ENCODE peak calls at places on chromosome X, in seven cellular contexts. J is endothelial cell of umbilical vein, F is transverse colon, S is Panc1, C is left ventricle myocardium inferior, E is body of pancreas, D is neural progenitor cell. X is an unnamed sample.

GRCh38 chrX:28851871-28852270 is 264.6 kb downstream of the IL1RAPL1 start:
- DNase-seq in D (no peak), J (no peak), C (no peak), F (no peak), E (peak), S (no peak), X (no peak)

GRCh38 chrX:92230628-92231027 is 451.5 kb downstream of the PCDH11X start:
- DNase-seq in S (no peak), C (no peak), D (no peak), J (no peak), E (no peak), F (no peak), X (no peak)

GRCh38 chrX:152913915-152914314 is 16.0 kb downstream of the ZNF185 start:
- DNase-seq in D (no peak), F (no peak), S (no peak), E (no peak), C (no peak), J (no peak), X (no peak)

GRCh38 chrX:63434206-63434605 is 83.1 kb upstream of the SPIN4 start:
- DNase-seq in S (no peak), E (no peak), D (no peak), F (no peak), J (no peak), C (no peak), X (no peak)

GRCh38 chrX:141439651-141440050 is 144.9 kb downstream of the SPANXA1 start:
- DNase-seq in D (no peak), J (no peak), C (no peak), F (no peak), S (no peak), E (no peak), X (peak)

GRCh38 chrX:100913111-100913510 is 15.6 kb downstream of the XKRX start:
- DNase-seq in J (no peak), E (no peak), S (no peak), C (no peak), F (no peak), D (no peak), X (no peak)

GRCh38 chrX:49172280-49172780 is 632 bp downstream of the PLP2 start:
- DNase-seq in S (no peak), E (peak), F (peak), C (peak), D (no peak), J (peak), X (peak)

GRCh38 chrX:107669276-107669675 is 41.0 kb downstream of the PRPS1 start:
- DNase-seq in J (no peak), S (no peak), C (no peak), F (no peak), E (no peak), D (no peak), X (no peak)

GRCh38 chrX:63922221-63922620 is 137.2 kb upstream of the ARHGEF9 start:
- DNase-seq in J (no peak), D (no peak), S (no peak), F (no peak), C (no peak), E (no peak), X (no peak)

GRCh38 chrX:39855748-39856129 is 242.0 kb downstream of the BCOR start:
- DNase-seq in J (peak), E (no peak), S (no peak), C (no peak), F (peak), D (no peak), X (no peak)

GRCh38 chrX:136823175-136823574 is 42.4 kb upstream of the ARHGEF6 start:
- DNase-seq in D (no peak), F (no peak), E (no peak), J (no peak), C (no peak), S (peak), X (no peak)

GRCh38 chrX:9746148-9746880 is 19.3 kb downstream of the GPR143 start:
- DNase-seq in D (peak), S (no peak), C (no peak), J (peak), F (no peak), E (no peak), X (no peak)

GRCh38 chrX:151711154-151711553 is 4.7 kb upstream of the FATE1 start:
- DNase-seq in J (no peak), F (no peak), S (no peak), E (no peak), C (no peak), D (no peak), X (no peak)

GRCh38 chrX:46559062-46559461 is 13.8 kb upstream of the ZNF674 start:
- DNase-seq in J (no peak), S (no peak), E (no peak), F (no peak), D (no peak), C (peak), X (peak)

GRCh38 chrX:98956014-98956413 is 1454.1 kb downstream of the PCDH19 start:
- DNase-seq in D (peak), S (no peak), C (no peak), E (no peak), F (no peak), J (no peak), X (no peak)

GRCh38 chrX:63959975-63960374 is 175.0 kb upstream of the ARHGEF9 start:
- DNase-seq in J (no peak), C (no peak), F (no peak), D (peak), E (no peak), S (no peak), X (peak)

GRCh38 chrX:143437439-143437838 is 79.8 kb downstream of the SPANXN3 start:
- DNase-seq in E (no peak), D (peak), F (no peak), C (no peak), S (no peak), J (no peak), X (peak)

GRCh38 chrX:124194903-124195302 is 137.6 kb upstream of the TEX13D start:
- DNase-seq in F (no peak), E (no peak), D (no peak), J (no peak), C (no peak), S (no peak), X (no peak)

GRCh38 chrX:30957753-30958152 is 68.7 kb upstream of the TAB3 start:
- DNase-seq in S (no peak), D (no peak), F (no peak), C (no peak), J (no peak), E (no peak), X (peak)

GRCh38 chrX:12949927-12950656 is 24.8 kb upstream of the TMSB4X start:
- DNase-seq in C (peak), D (no peak), E (peak), S (no peak), J (peak), F (peak), X (peak)

GRCh38 chrX:35726176-35726575 is 72.0 kb upstream of the MAGEB16 start:
- DNase-seq in S (no peak), E (peak), J (peak), F (no peak), D (no peak), C (no peak), X (peak)
- TF ChIP-seq CTCF in S (peak), E (peak), J (peak), F (no peak), D (peak), C (no peak), X (peak)

GRCh38 chrX:72584165-72584564 is 11.5 kb upstream of the HDAC8 start:
- DNase-seq in S (no peak), F (no peak), D (no peak), C (no peak), J (no peak), E (no peak), X (no peak)
- H3K4me3 ChIP-seq in S (no peak), F (no peak), D (no peak), C (no peak), J (no peak), E (no peak), X (no peak)

DNA sequence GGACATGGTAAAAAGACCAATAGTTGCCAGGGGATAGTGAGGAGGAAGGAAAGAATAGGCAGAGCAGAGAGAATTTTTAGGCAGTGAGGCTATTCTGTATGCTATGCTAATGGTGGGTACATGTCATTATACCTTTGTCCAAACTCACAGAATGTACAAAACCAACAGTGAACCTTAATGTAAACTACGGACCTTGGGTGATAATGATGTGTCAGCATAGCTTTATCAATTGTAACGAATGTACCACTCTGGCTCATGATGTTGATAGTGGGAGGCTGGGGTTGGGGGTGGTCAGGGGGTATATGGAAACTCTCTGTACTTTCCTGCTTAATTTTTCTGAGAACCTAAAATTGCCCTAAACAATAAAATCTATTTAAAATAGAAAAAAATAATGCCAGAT is 37.7 kb upstream of the ACSL4 start:
- DNase-seq in S (no peak), J (no peak), F (no peak), E (no peak), C (no peak), D (no peak), X (no peak)
- TF ChIP-seq CTCF in S (no peak), J (no peak), F (no peak), E (no peak), C (no peak), D (no peak), X (no peak)

GRCh38 chrX:73455171-73455570 is 8.3 kb downstream of the CDX4 start:
- DNase-seq in J (no peak), F (no peak), C (no peak), D (no peak), E (no peak), S (no peak), X (no peak)
- H3K4me3 ChIP-seq in J (no peak), F (no peak), C (no peak), D (no peak), E (no peak), S (no peak), X (no peak)

GRCh38 chrX:132187451-132187850 is 31.8 kb downstream of the RAP2C start:
- DNase-seq in S (no peak), E (no peak), J (peak), C (no peak), D (no peak), F (no peak), X (no peak)
- TF ChIP-seq CTCF in S (no peak), E (no peak), J (no peak), C (no peak), D (no peak), F (no peak), X (no peak)

GRCh38 chrX:68895339-68896250 is 66.8 kb downstream of the EFNB1 start:
- DNase-seq in E (peak), F (peak), J (peak), S (no peak), D (no peak), C (no peak), X (peak)
- H3K4me3 ChIP-seq in E (no peak), F (no peak), J (no peak), S (no peak), D (no peak), C (peak), X (no peak)

GRCh38 chrX:110836982-110837381 is 41.4 kb upstream of the CHRDL1 start:
- DNase-seq in J (no peak), D (peak), C (no peak), S (no peak), E (no peak), F (no peak), X (peak)
- TF ChIP-seq CTCF in J (no peak), D (peak), C (no peak), S (peak), E (no peak), F (no peak), X (peak)

GRCh38 chrX:2452317-2452784 is 48.4 kb downstream of the DHRSX start:
- DNase-seq in S (no peak), D (no peak), J (no peak), C (no peak), F (no peak), E (no peak), X (no peak)
- H3K4me3 ChIP-seq in S (no peak), D (no peak), J (no peak), C (no peak), F (no peak), E (no peak), X (no peak)

DNA sequence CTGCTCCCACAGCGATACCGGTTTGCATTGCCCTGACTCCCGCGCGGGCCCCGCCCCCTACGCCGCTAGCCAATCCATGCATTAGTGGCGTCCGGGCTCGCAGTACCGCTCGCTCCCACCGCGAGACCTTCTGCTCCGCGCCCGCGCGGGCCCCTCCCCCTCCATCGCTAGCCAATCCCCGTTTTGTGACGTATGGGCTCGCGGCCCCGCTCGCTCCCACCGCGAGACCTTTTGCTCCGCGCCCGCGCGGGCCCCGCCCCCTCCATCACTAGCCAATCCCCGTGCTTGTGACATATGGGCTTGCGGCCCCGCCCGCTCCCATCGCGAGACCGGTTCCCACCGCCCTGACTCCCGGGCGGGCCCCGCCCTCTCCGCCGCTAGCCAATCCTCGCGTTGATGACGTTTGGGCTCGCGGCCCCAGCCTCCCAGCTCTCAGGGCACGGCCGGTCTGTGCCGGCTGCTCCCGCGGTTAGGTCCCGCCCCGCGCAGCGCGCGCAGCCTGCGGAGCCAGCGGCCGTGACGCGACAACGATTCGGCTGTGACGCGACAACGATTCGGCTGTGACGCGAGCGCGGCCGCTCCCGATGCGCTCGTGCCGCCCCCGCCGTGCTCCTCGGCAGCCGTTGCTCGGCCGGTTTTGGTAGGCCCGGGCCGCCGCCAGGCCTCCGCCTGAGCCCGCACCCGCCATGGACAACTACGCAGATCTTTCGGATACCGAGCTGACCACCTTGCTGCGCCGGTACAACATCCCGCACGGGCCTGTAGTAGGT is at the start of gene EMD:
- DNase-seq in J (peak), F (peak), S (peak), D (peak), E (peak), C (peak), X (peak)
- TF ChIP-seq CTCF in J (no peak), F (no peak), S (no peak), D (no peak), E (peak), C (no peak), X (no peak)

GRCh38 chrX:115413246-115413878 is 123.8 kb downstream of the LUZP4 start:
- DNase-seq in D (no peak), J (peak), E (no peak), F (no peak), C (no peak), S (no peak), X (no peak)

GRCh38 chrX:115410731-115411435 is 121.4 kb downstream of the LUZP4 start:
- DNase-seq in E (no peak), F (no peak), D (no peak), C (no peak), S (no peak), J (no peak), X (no peak)

GRCh38 chrX:115409551-115409950 is 120.0 kb downstream of the LUZP4 start:
- DNase-seq in S (no peak), D (no peak), F (no peak), E (no peak), C (no peak), J (no peak), X (peak)

GRCh38 chrX:115408736-115409390 is 119.3 kb downstream of the LUZP4 start:
- DNase-seq in D (no peak), S (no peak), J (peak), E (no peak), F (no peak), C (no peak), X (peak)
- H3K4me3 ChIP-seq in D (no peak), S (no peak), J (no peak), E (no peak), F (no peak), C (no peak), X (no peak)